ENCODE peak calls at places on chromosome 1, in seven cellular contexts. A is left ventricle myocardium inferior; Y is heart right ventricle; P is activated naive CD8-positive, alpha-beta T cell treated with anti-CD3 and anti-CD28 coated beads for 36 hours; J is Panc1; E is stimulated activated CD4-positive, alpha-beta T cell treated with anti-CD3 and anti-CD28 coated beads, Interleukin-15, amount 100 ng/mL, for 24 hours; S is EL. Z is an unnamed sample.

GRCh38 chr1:92479587-92479986 is 7.1 kb downstream of the GFI1 start:
- DNase-seq in A (no peak), Y (no peak), P (no peak), J (no peak), E (no peak), S (no peak), Z (no peak)

GRCh38 chr1:97451422-97451821 is 469.4 kb downstream of the DPYD start:
- DNase-seq in A (no peak), Y (no peak), P (no peak), J (no peak), E (no peak), S (no peak), Z (no peak)

GRCh38 chr1:182484531-182485257 is 34.7 kb downstream of the RGSL1 start:
- DNase-seq in A (no peak), Y (no peak), P (peak; percentile 2), J (peak; percentile 7), E (peak; percentile 6), S (no peak), Z (no peak)

GRCh38 chr1:226111865-226112395 is 49.4 kb downstream of the H3-3A start:
- DNase-seq in A (no peak), Y (no peak), P (no peak), J (no peak), E (no peak), S (no peak), Z (no peak)

GRCh38 chr1:58855351-58856165 is 71.7 kb upstream of the JUN start:
- DNase-seq in A (no peak), Y (no peak), P (no peak), J (no peak), E (no peak), S (no peak), Z (no peak)

GRCh38 chr1:46747683-46748288 is 28.9 kb upstream of the EFCAB14 start:
- DNase-seq in A (no peak), Y (no peak), P (no peak), J (peak; percentile 28), E (peak; percentile 10), S (peak; percentile 37), Z (peak; percentile 66)

GRCh38 chr1:161706483-161707347 is at the start of gene FCRLA:
- DNase-seq in A (no peak), Y (no peak), P (no peak), J (no peak), E (no peak), S (peak; percentile 94), Z (no peak)

GRCh38 chr1:155324717-155325595 is 4.3 kb downstream of the RUSC1 start:
- DNase-seq in A (peak; percentile 46), Y (peak; percentile 55), P (peak; percentile 35), J (no peak), E (no peak), S (peak; percentile 66), Z (peak; percentile 44)

GRCh38 chr1:45913183-45913924 is 109.9 kb downstream of the MAST2 start:
- DNase-seq in A (peak; percentile 50), Y (peak; percentile 22), P (no peak), J (no peak), E (no peak), S (peak; percentile 95), Z (peak; percentile 27)

GRCh38 chr1:200641175-200641489 is 20.6 kb upstream of the KIF14 start:
- DNase-seq in A (no peak), Y (no peak), P (no peak), J (no peak), E (no peak), S (no peak), Z (no peak)

GRCh38 chr1:25065246-25066238 is 135.5 kb upstream of the RUNX3 start:
- DNase-seq in A (no peak), Y (peak; percentile 19), P (no peak), J (no peak), E (no peak), S (peak; percentile 77), Z (no peak)

GRCh38 chr1:18965206-18966173 is 9.0 kb upstream of the IFFO2 start:
- DNase-seq in A (no peak), Y (no peak), P (peak; percentile 42), J (no peak), E (peak; percentile 53), S (peak; percentile 83), Z (peak; percentile 88)

GRCh38 chr1:45848714-45849113 is 45.3 kb downstream of the MAST2 start:
- DNase-seq in A (no peak), Y (no peak), P (no peak), J (no peak), E (no peak), S (no peak), Z (no peak)

GRCh38 chr1:147236448-147236847 is 6.0 kb upstream of the CHD1L start:
- DNase-seq in A (no peak), Y (no peak), P (no peak), J (no peak), E (no peak), S (no peak), Z (no peak)